ENCODE peak calls at places on chromosomes 16 and 17, in eight cellular contexts. J is stomach, W is transverse colon, E is suprapubic skin, K is SK-N-SH, R is esophagus muscularis mucosa, I is sigmoid colon, S is GM12878. A is an unnamed sample. For H3K4me1, the result is how much of the 10 kb centered on the place peaks cover.

GRCh38 chr16:66365588-66365987 is 903 bp upstream of the CDH5 start:
- DNase-seq in R (no peak), K (no peak), S (no peak), E (no peak), W (peak), J (no peak), I (no peak), A (peak)

GRCh38 chr16:50121721-50122445 is 31.2 kb upstream of the TENT4B start:
- DNase-seq in R (no peak), K (no peak), I (no peak), J (no peak), S (peak), E (peak), W (no peak), A (no peak)

GRCh38 chr16:648071-648785 is 937 bp upstream of the WDR90 start:
- DNase-seq in W (peak), J (peak), E (no peak), R (no peak), S (no peak), K (peak), I (no peak), A (peak)

GRCh38 chr16:89018605-89019158 is 41.7 kb upstream of the CBFA2T3 start:
- DNase-seq in K (no peak), R (no peak), J (no peak), I (peak), E (no peak), S (no peak), W (no peak), A (no peak)

GRCh38 chr16:46768809-46769208 is 20.7 kb upstream of the MYLK3 start:
- DNase-seq in S (no peak), R (no peak), J (no peak), E (no peak), W (no peak), K (no peak), I (no peak), A (no peak)

GRCh38 chr17:2060681-2061440 is 6.0 kb downstream of the HIC1 start:
- DNase-seq in W (no peak), E (peak), R (no peak), J (no peak), I (no peak), K (no peak), S (no peak), A (peak)

GRCh38 chr16:73605309-73605708 is 557.4 kb upstream of the ZFHX3 start:
- DNase-seq in J (no peak), W (no peak), E (no peak), S (no peak), I (no peak), R (no peak), K (no peak), A (no peak)

GRCh38 chr17:69269174-69269998 is 40.8 kb upstream of the ABCA10 start:
- DNase-seq in W (no peak), K (no peak), I (no peak), R (no peak), S (no peak), E (no peak), J (no peak), A (no peak)

GRCh38 chr16:12253731-12254130 is 277.2 kb downstream of the SNX29 start:
- DNase-seq in R (no peak), E (no peak), S (no peak), W (no peak), J (no peak), I (no peak), K (no peak), A (no peak)

GRCh38 chr17:57900991-57901743 is 51.3 kb upstream of the MRPS23 start:
- DNase-seq in E (no peak), S (no peak), J (peak), I (no peak), R (no peak), W (peak), K (no peak), A (peak)

GRCh38 chr17:67290994-67291362 is 46.0 kb upstream of the HELZ start:
- DNase-seq in K (peak), E (no peak), J (no peak), I (no peak), R (no peak), S (no peak), W (no peak), A (no peak)

GRCh38 chr17:66982011-66982508 is 17.6 kb downstream of the CACNG4 start:
- DNase-seq in R (no peak), S (no peak), E (no peak), I (no peak), W (no peak), K (no peak), J (peak), A (no peak)

GRCh38 chr16:57092786-57093301 is 461 bp downstream of the CPNE2 start:
- DNase-seq in J (peak), S (no peak), R (no peak), K (peak), I (no peak), E (no peak), W (peak), A (peak)

GRCh38 chr16:70433456-70434103 is 5.3 kb downstream of the ST3GAL2 start:
- DNase-seq in J (no peak), S (no peak), K (peak), E (peak), W (peak), I (peak), R (no peak), A (peak)

GRCh38 chr16:53055603-53056527 is 1.1 kb downstream of the CHD9 start:
- DNase-seq in E (no peak), J (no peak), R (no peak), K (peak), S (no peak), W (peak), I (peak), A (peak)

GRCh38 chr17:979539-980405 is at the start of gene NXN:
- DNase-seq in K (peak), W (peak), I (peak), S (no peak), J (peak), R (peak), E (peak), A (peak)

GRCh38 chr17:65235284-65235683 is 98.1 kb downstream of the RGS9 start:
- DNase-seq in I (no peak), R (no peak), E (no peak), K (no peak), W (no peak), J (no peak), S (no peak), A (no peak)

GRCh38 chr17:61426482-61427304 is 25.5 kb upstream of the TBX4 start:
- DNase-seq in I (no peak), E (no peak), J (no peak), R (peak), S (no peak), K (no peak), W (no peak), A (no peak)
- TF ChIP-seq EP300 in I (no peak), E (no peak), J (no peak), R (no peak), S (no peak), K (no peak), W (no peak), A (no peak)

GRCh38 chr17:33328129-33328528 is 35.0 kb upstream of the ASIC2 start:
- DNase-seq in W (no peak), E (no peak), S (no peak), J (no peak), R (no peak), I (no peak), K (no peak), A (no peak)
- H3K4me1 ChIP-seq in W (under half), E (under half), S (under half), J (under half), R (under half), I (under half), K (under half), A (under half)

DNA sequence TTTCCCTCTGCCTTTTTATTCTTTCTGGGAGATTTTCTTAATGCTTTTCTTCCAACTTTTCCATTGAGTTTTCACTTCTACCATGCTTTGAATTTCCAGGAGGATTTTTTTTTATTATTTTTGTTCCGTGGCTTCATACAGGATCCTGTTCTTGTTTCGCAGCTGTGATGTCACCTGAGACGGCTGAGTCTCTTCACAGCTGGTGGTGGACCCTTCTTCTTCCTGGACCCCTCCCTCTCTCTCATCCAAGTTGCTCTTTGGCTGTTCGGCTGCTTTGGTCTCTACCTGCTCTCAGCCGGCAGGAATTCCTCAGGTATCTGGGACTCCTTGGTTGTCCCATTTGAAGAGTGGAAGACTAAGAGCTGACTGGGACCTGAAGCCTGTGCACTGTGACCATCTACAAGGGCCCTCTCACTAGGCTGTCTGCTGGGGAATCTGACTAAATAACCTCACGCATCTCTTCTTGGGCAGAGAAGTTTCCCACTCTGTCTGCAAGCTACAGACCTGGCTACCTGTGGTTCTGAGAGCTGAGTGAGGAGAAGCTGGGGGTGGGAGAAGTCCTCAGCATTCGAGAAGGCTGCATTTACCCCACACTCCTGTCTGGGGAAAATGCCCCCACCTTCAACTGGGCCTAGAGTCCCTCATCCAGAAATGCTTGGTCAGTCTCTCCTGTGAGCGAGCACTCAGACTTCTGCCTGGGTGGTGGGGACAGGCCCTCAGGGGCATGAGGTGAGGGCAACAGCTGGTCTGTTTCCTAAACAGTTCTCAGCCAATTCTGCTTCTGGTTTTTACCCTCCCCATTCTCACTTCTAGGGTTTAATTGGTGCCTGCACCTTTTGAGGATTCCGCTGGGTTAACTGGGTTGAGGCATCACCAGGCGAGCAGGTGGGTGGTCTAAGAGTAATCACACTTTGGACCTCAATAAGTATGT is 98.8 kb downstream of the CYTH1 start:
- DNase-seq in W (no peak), E (no peak), R (no peak), J (no peak), S (no peak), K (no peak), I (no peak), A (no peak)
- TF ChIP-seq POLR2AphosphoS5 in W (no peak), E (no peak), R (no peak), J (no peak), S (peak), K (no peak), I (no peak), A (no peak)

DNA sequence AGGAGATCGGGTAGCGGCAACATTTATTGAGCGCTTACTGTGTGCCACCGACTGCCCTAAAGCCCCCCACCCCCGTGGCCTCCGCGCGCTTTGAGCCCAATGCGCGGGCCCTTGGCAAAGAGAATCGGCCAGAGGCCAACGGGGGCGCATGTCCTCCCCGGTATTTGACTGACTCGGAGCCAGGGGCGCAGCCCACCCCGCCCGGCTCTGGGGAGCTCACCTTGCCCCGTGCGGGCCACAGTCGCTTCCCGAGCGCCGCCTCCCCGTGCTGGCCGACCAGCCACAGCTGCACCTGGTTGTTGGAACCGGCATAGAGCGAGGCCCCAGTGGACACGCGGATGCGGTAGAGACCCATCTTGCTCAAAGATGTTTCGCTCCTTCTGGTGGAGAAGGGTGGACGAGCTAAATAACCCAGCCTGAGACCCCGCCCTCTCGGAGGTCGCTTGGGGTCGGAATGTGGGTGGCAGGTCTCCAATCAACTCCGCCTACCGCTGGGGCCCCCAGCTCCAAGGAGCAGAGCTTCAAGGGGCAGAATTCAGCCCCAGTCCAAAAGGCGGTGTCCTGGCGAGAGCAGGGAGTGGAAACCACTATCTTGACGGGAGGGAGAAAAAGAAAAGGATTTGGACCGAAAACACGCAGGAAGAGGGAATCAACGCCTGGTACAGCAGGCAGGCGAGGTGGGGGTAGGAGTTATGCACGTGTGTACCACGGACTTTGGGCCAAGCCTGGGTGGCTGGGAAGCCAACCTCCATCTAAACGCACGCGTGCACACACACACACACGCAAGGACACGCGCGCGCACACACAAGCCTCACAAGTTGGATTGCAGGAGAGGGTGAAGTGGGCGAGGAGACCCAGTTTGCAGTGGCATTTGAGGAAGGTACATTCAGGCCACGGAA is at the start of gene ALOX15:
- DNase-seq in I (no peak), K (no peak), E (no peak), R (no peak), W (no peak), J (no peak), S (no peak), A (peak)
- TF ChIP-seq EP300 in I (no peak), K (no peak), E (no peak), R (no peak), W (no peak), J (no peak), S (no peak), A (no peak)

GRCh38 chr17:37103191-37103590 is 154.4 kb downstream of the AATF start:
- DNase-seq in R (no peak), J (no peak), S (no peak), W (no peak), E (no peak), I (no peak), K (no peak), A (no peak)

GRCh38 chr17:37107406-37108083 is 158.8 kb downstream of the AATF start:
- DNase-seq in R (no peak), K (peak), S (no peak), W (no peak), E (no peak), I (peak), J (peak), A (peak)

GRCh38 chr17:37101306-37101705 is 152.6 kb downstream of the AATF start:
- DNase-seq in E (no peak), K (no peak), I (no peak), J (no peak), R (no peak), W (no peak), S (no peak), A (no peak)

GRCh38 chr17:37110012-37110701 is 161.4 kb downstream of the AATF start:
- DNase-seq in W (no peak), E (no peak), S (no peak), J (no peak), R (no peak), K (peak), I (no peak), A (no peak)

DNA sequence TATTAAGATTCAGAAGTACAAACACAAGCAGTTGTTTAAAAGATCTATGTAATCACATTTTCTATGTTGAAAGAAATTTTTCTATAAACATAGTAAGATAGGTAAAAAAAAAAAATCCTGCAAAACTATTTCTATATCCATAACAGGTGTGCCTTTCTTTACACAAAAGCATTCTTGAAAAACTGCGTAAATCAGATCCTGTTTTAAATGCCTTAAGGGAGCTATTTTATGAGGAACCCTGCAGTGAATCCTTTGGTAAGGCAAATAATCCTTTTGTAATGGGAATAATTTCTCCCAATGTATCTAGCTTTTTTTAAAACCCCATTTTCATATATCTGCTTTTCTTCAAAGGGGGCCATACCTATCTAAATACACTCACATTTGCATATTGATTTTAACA is 157.3 kb downstream of the AATF start:
- DNase-seq in I (no peak), S (no peak), W (no peak), J (no peak), R (no peak), K (no peak), E (no peak), A (no peak)
- H3K4me1 ChIP-seq in I (under half), S (under half), W (under half), J (under half), R (under half), K (under half), E (under half), A (under half)

GRCh38 chr17:6110592-6110991 is 40.4 kb downstream of the WSCD1 start:
- DNase-seq in I (no peak), W (peak), R (no peak), K (no peak), J (no peak), S (peak), E (no peak), A (no peak)
- TF ChIP-seq POLR2AphosphoS5 in I (no peak), W (peak), R (no peak), K (no peak), J (no peak), S (no peak), E (no peak), A (no peak)

A was measured in upper lobe of left lung.